ENCODE peak calls at places on chromosomes 11 and 22, in six cellular contexts. D, N, L, J, W and S are unnamed samples.

GRCh38 chr11:91248199-91248807 is 976.3 kb upstream of the FAT3 start:
- DNase-seq in N (no peak), W (no peak), J (peak; percentile 2), L (peak; percentile 54), D (peak; percentile 53), S (peak; percentile 20)

GRCh38 chr22:40567626-40568328 is 68.7 kb downstream of the MRTFA start:
- DNase-seq in D (no peak), N (no peak), L (peak; percentile 36), J (no peak), W (no peak), S (no peak)

GRCh38 chr11:113593698-113594308 is 112.3 kb downstream of the TMPRSS5 start:
- DNase-seq in J (no peak), D (peak; percentile 10), N (no peak), W (no peak), L (peak; percentile 47), S (no peak)

GRCh38 chr11:19460718-19461405 is 220.1 kb upstream of the E2F8 start:
- DNase-seq in W (no peak), N (no peak), D (peak; percentile 65), L (no peak), J (no peak), S (no peak)

GRCh38 chr11:130846606-130847005 is 69.7 kb downstream of the SNX19 start:
- DNase-seq in D (no peak), N (no peak), J (no peak), W (no peak), L (no peak), S (no peak)

GRCh38 chr11:90326647-90327046 is 103.8 kb upstream of the CHORDC1 start:
- DNase-seq in W (no peak), L (no peak), N (no peak), J (no peak), D (no peak), S (no peak)

GRCh38 chr11:16603890-16604783 is 134.3 kb upstream of the C11orf58 start:
- DNase-seq in D (peak; percentile 42), L (no peak), W (peak; percentile 85), J (no peak), N (no peak), S (no peak)

GRCh38 chr11:28303477-28304191 is 195.4 kb downstream of the METTL15 start:
- DNase-seq in J (no peak), L (no peak), D (peak; percentile 18), N (no peak), W (no peak), S (no peak)

GRCh38 chr22:36423461-36424404 is 36.0 kb upstream of the MYH9 start:
- DNase-seq in N (no peak), J (no peak), D (peak; percentile 61), W (no peak), L (peak; percentile 94), S (no peak)

GRCh38 chr11:24963879-24964278 is 467.0 kb downstream of the LUZP2 start:
- DNase-seq in J (no peak), D (peak; percentile 3), N (no peak), W (no peak), L (no peak), S (no peak)

GRCh38 chr11:104124979-104125378 is 39.0 kb downstream of the PDGFD start:
- DNase-seq in L (no peak), N (no peak), D (no peak), W (no peak), J (no peak), S (no peak)

GRCh38 chr22:18968011-18968749 is 32.1 kb upstream of the PRODH start:
- DNase-seq in L (peak; percentile 44), N (no peak), D (peak; percentile 35), J (no peak), W (peak; percentile 49), S (no peak)

GRCh38 chr11:126561327-126561893 is 205.9 kb downstream of the ST3GAL4 start:
- DNase-seq in L (peak; percentile 70), J (peak; percentile 43), D (peak; percentile 71), W (no peak), N (no peak), S (peak; percentile 79)

GRCh38 chr22:27223317-27224177 is 566.2 kb downstream of the MIAT start:
- DNase-seq in W (no peak), L (no peak), J (no peak), N (no peak), D (peak; percentile 95), S (no peak)

GRCh38 chr22:40641269-40641668 is 4.8 kb upstream of the MRTFA start:
- DNase-seq in D (no peak), N (no peak), L (no peak), W (no peak), J (no peak), S (no peak)